ENCODE peak calls at places on chromosomes 3 and 15, in eight cellular contexts. C, N, D, X, S, V, Q and F are unnamed samples.

GRCh38 chr15:67783303-67783702 is 42.0 kb upstream of the SKOR1 start:
- DNase-seq in C (no peak), N (peak; percentile 91), D (no peak), X (no peak), S (peak; percentile 34), V (no peak), Q (peak; percentile 21), F (no peak)

GRCh38 chr3:146371902-146372301 is 97.5 kb downstream of the PLSCR2 start:
- DNase-seq in C (no peak), N (no peak), D (no peak), X (no peak), S (no peak), V (no peak), Q (no peak), F (no peak)

GRCh38 chr15:90305932-90306331 is 40.5 kb downstream of the NGRN start:
- DNase-seq in C (no peak), N (no peak), D (no peak), X (no peak), S (no peak), V (no peak), Q (no peak), F (no peak)

GRCh38 chr15:63560741-63561448 is 36.3 kb upstream of the FBXL22 start:
- DNase-seq in C (no peak), N (no peak), D (no peak), X (no peak), S (peak; percentile 51), V (no peak), Q (no peak), F (no peak)

GRCh38 chr15:51234181-51234927 is 104.0 kb downstream of the CYP19A1 start:
- DNase-seq in C (no peak), N (no peak), D (no peak), X (no peak), S (no peak), V (no peak), Q (no peak), F (no peak)

GRCh38 chr3:134601539-134602439 is 49.0 kb downstream of the KY start:
- DNase-seq in C (no peak), N (no peak), D (no peak), X (no peak), S (no peak), V (no peak), Q (no peak), F (no peak)

GRCh38 chr3:93969443-93969842 is 4.3 kb downstream of the PROS1 start:
- DNase-seq in C (no peak), N (no peak), D (no peak), X (no peak), S (no peak), V (no peak), Q (no peak), F (no peak)

GRCh38 chr3:23994247-23994574 is 49.1 kb downstream of the NR1D2 start:
- DNase-seq in C (no peak), N (no peak), D (no peak), X (no peak), S (no peak), V (no peak), Q (no peak), F (no peak)

GRCh38 chr3:128874481-128875180 is 4.8 kb upstream of the ACAD9 start:
- DNase-seq in C (no peak), N (no peak), D (no peak), X (no peak), S (no peak), V (no peak), Q (no peak), F (no peak)

GRCh38 chr3:53519047-53519717 is 24.8 kb downstream of the CACNA1D start:
- DNase-seq in C (no peak), N (peak; percentile 8), D (no peak), X (no peak), S (no peak), V (no peak), Q (no peak), F (no peak)

GRCh38 chr3:186775999-186776398 is 7.4 kb upstream of the EIF4A2 start:
- DNase-seq in C (no peak), N (no peak), D (no peak), X (no peak), S (no peak), V (no peak), Q (no peak), F (no peak)

GRCh38 chr15:72168131-72168825 is 29.3 kb downstream of the GRAMD2A start:
- DNase-seq in C (no peak), N (no peak), D (no peak), X (no peak), S (no peak), V (no peak), Q (no peak), F (peak; percentile 28)

GRCh38 chr3:173743512-173743911 is 346.0 kb downstream of the NLGN1 start:
- DNase-seq in C (no peak), N (no peak), D (no peak), X (no peak), S (no peak), V (no peak), Q (no peak), F (no peak)

GRCh38 chr3:30352919-30353318 is 253.5 kb upstream of the TGFBR2 start:
- DNase-seq in C (no peak), N (no peak), D (no peak), X (no peak), S (no peak), V (no peak), Q (no peak), F (no peak)

GRCh38 chr3:186651678-186652215 is 11.5 kb downstream of the FETUB start:
- DNase-seq in C (no peak), N (no peak), D (no peak), X (no peak), S (no peak), V (no peak), Q (no peak), F (no peak)

GRCh38 chr3:144770813-144771400 is 799.3 kb downstream of the DIPK2A start:
- DNase-seq in C (peak; percentile 18), N (no peak), D (no peak), X (no peak), S (no peak), V (no peak), Q (no peak), F (no peak)

GRCh38 chr3:151539599-151539998 is 78.7 kb upstream of the IGSF10 start:
- DNase-seq in C (no peak), N (no peak), D (no peak), X (no peak), S (no peak), V (no peak), Q (no peak), F (no peak)

GRCh38 chr3:48798998-48799397 is 48.7 kb downstream of the PRKAR2A start:
- DNase-seq in C (peak; percentile 4), N (no peak), D (no peak), X (no peak), S (no peak), V (no peak), Q (peak; percentile 70), F (no peak)